ENCODE peak calls at places on chromosomes 5 and 9, in four cellular contexts. I is IMR-90, X is heart right ventricle, O is A549. G is an unnamed sample. For H3K4me1, the result is how much of the 10 kb centered on the place peaks cover.

GRCh38 chr9:25207402-25207801 is 470.8 kb downstream of the TUSC1 start:
- DNase-seq in X (no peak), O (no peak), I (no peak), G (no peak)

GRCh38 chr9:115208503-115208902 is 90.5 kb upstream of the TNC start:
- DNase-seq in I (peak), O (no peak), X (no peak), G (no peak)

GRCh38 chr9:137685886-137686420 is 67.1 kb downstream of the EHMT1 start:
- DNase-seq in X (no peak), O (no peak), I (no peak), G (no peak)

GRCh38 chr5:140312067-140312790 is 9.3 kb upstream of the PFDN1 start:
- DNase-seq in X (peak), I (peak), O (peak), G (no peak)

GRCh38 chr5:127153031-127153430 is 79.7 kb upstream of the C5orf63 start:
- DNase-seq in X (no peak), O (no peak), I (no peak), G (no peak)

GRCh38 chr5:61805101-61805500 is 473.0 kb downstream of the ZSWIM6 start:
- DNase-seq in I (peak), X (no peak), O (peak), G (no peak)

GRCh38 chr5:145568581-145568980 is 266.6 kb downstream of the PRELID2 start:
- DNase-seq in O (no peak), X (no peak), I (peak), G (no peak)

GRCh38 chr5:177514541-177514940 is 2.2 kb downstream of the DDX41 start:
- DNase-seq in O (no peak), I (no peak), X (no peak), G (no peak)

GRCh38 chr5:169350759-169351240 is 49.9 kb upstream of the SLIT3 start:
- DNase-seq in X (peak), I (peak), O (peak), G (no peak)

GRCh38 chr9:130073373-130073772 is 19.7 kb downstream of the GPR107 start:
- DNase-seq in X (peak), O (no peak), I (peak), G (no peak)

GRCh38 chr5:56479126-56479525 is 246.0 kb upstream of the ANKRD55 start:
- DNase-seq in X (no peak), O (no peak), I (no peak), G (no peak)
- H3K4me1 ChIP-seq in X (half or more), O (under half), I (under half), G (under half)

GRCh38 chr5:123367739-123368138 is 55.5 kb downstream of the CEP120 start:
- DNase-seq in I (peak), X (no peak), O (peak), G (no peak)
- TF ChIP-seq CTCF in I (peak), X (peak), O (peak), G (peak)

DNA sequence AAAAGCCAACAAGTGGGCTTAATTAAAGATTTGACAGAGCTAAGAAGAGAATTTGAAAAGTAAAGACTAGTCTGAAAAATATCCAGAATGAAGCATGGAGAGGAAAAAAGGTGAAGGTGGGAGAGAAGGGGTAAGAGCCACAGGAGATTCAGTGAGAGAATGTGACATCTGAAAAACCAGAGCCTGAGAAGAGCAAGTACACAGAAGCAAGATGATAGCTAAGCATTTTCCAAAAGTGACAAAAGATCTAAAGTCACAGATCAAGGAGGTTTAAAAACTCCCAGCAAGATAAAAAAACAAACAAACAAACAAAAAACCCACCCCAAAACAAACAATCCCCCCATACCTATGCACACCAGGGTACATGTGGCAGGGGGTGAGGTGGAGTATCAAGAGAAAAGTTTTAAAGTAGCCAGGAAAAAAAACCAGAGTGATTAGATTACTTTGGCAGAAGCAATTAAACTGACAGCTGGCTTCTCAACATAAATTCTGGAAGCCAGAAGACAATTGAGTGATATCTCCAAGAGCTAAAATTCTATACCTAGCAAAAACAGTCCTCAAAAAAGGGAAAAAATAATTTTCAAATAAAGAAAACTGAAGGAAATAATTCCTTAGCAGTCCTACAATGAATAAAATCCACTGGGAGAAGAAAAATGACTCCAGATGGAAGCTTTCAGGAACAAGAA is 111.4 kb downstream of the RAPGEF6 start:
- DNase-seq in I (no peak), X (no peak), O (no peak), G (no peak)
- H3K4me1 ChIP-seq in I (under half), X (under half), O (under half), G (under half)

DNA sequence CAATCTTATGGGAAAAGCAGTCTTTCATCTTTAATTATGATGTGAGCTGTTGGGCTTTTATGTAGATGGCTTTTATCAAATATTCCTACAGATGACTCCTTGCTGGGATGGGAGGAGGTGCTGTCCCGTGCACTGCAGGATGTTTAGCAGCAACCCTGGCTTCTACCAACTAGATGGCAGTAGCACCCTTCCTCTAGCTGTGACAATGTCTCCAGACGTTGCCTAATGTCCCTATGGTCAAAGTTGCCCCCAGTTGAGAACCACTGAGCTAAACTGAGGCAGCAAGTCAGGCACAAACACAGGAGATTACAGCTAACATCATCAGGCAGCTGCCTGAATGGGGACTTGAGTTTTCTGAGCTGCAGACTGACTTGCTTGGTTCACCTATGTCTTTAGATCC is 401.9 kb upstream of the PDE4D start:
- DNase-seq in I (peak), X (peak), O (peak), G (no peak)
- TF ChIP-seq CTCF in I (peak), X (peak), O (peak), G (no peak)

GRCh38 chr5:59479084-59479483 is 414.4 kb downstream of the PDE4D start:
- DNase-seq in I (no peak), O (no peak), X (no peak), G (no peak)
- H3K4me1 ChIP-seq in I (under half), O (half or more), X (under half), G (under half)

DNA sequence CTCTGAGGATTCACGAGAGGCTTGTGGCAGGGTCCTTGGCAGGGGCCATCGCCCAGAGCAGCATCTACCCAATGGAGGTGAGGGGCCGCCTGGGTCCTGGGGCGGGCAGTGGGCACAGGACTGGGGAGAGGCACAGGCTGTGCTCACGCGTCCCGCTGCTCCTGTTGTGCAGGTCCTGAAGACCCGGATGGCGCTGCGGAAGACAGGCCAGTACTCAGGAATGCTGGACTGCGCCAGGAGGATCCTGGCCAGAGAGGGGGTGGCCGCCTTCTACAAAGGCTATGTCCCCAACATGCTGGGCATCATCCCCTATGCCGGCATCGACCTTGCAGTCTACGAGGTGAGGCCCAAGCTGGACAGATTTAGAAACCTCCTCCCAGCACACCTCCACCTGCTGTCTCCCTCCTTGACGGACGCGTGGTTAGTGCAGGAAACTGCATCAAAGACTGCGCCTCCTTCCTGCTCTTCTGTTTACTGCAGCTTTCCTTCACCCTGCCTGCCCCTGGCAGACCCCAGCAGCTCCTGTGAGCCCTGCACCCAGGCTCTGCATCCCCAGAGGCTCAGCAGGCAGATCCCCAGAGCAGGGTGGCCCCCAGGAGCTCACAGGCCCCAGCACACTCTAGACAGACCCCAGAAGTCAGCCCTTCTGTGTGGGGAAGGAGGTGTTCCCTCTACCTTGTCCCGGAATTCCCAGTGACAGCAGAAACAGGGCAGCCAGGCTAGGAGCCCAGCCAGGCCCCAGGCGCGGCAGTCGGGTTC is 21.2 kb downstream of the PTGES2 start:
- DNase-seq in X (no peak), O (no peak), I (no peak), G (peak)
- TF ChIP-seq CTCF in X (no peak), O (no peak), I (no peak), G (no peak)

GRCh38 chr9:4662108-4662988 is at the start of gene PLPP6:
- DNase-seq in O (peak), I (peak), X (peak), G (peak)
- H3K4me1 ChIP-seq in O (under half), I (under half), X (half or more), G (under half)

GRCh38 chr9:547309-547708 is 294.2 kb upstream of the DMRT1 start:
- DNase-seq in O (no peak), X (no peak), I (no peak), G (no peak)

GRCh38 chr9:549425-549997 is 292.0 kb upstream of the DMRT1 start:
- DNase-seq in X (no peak), O (no peak), I (no peak), G (no peak)

GRCh38 chr9:545480-545879 is 296.0 kb upstream of the DMRT1 start:
- DNase-seq in I (no peak), O (no peak), X (peak), G (peak)

GRCh38 chr9:546235-546634 is 295.3 kb upstream of the DMRT1 start:
- DNase-seq in O (no peak), I (no peak), X (no peak), G (no peak)

GRCh38 chr9:546797-547223 is 294.7 kb upstream of the DMRT1 start:
- DNase-seq in O (peak), X (peak), I (no peak), G (peak)
- TF ChIP-seq CTCF in O (peak), X (peak), I (peak), G (no peak)

GRCh38 chr5:14147210-14147609 is 4.1 kb downstream of the TRIO start:
- DNase-seq in X (no peak), O (no peak), I (no peak), G (no peak)

GRCh38 chr5:14144586-14145355 is 1.6 kb downstream of the TRIO start:
- DNase-seq in X (peak), I (peak), O (peak), G (peak)

GRCh38 chr5:14143843-14144585 is 872 bp downstream of the TRIO start:
- DNase-seq in O (no peak), X (no peak), I (no peak), G (peak)

GRCh38 chr5:14146725-14147124 is 3.6 kb downstream of the TRIO start:
- DNase-seq in O (no peak), I (no peak), X (no peak), G (no peak)

GRCh38 chr5:14145356-14146334 is 2.5 kb downstream of the TRIO start:
- DNase-seq in I (peak), O (no peak), X (no peak), G (no peak)
- H3K4me1 ChIP-seq in I (under half), O (half or more), X (half or more), G (under half)